ENCODE peak calls at places on chromosomes 13 and 19, in four cellular contexts. S is SK-N-SH, W is GM12878, Q is K562. A is an unnamed sample.

GRCh38 chr19:2274937-2275535 is 6.9 kb downstream of the PEAK3 start:
- DNase-seq in S (peak; percentile 89), W (no peak), Q (peak; percentile 71), A (peak; percentile 84)

GRCh38 chr19:17248011-17248776 is 2.5 kb upstream of the NR2F6 start:
- DNase-seq in S (no peak), W (no peak), Q (no peak), A (peak; percentile 81)

GRCh38 chr13:45296259-45296658 is 44.7 kb downstream of the TPT1 start:
- DNase-seq in S (no peak), W (no peak), Q (no peak), A (no peak)

GRCh38 chr13:109746364-109746763 is 40.0 kb downstream of the IRS2 start:
- DNase-seq in S (no peak), W (no peak), Q (no peak), A (no peak)

GRCh38 chr19:10832659-10833296 is 3.2 kb downstream of the TMED1 start:
- DNase-seq in S (no peak), W (no peak), Q (no peak), A (no peak)

GRCh38 chr19:1279782-1280341 is 4.5 kb downstream of the FAM174C start:
- DNase-seq in S (peak; percentile 91), W (no peak), Q (peak; percentile 92), A (peak; percentile 90)

GRCh38 chr13:32105653-32106313 is 74.2 kb downstream of the FRY start:
- DNase-seq in S (no peak), W (no peak), Q (no peak), A (no peak)

GRCh38 chr13:26952551-26953138 is 192.1 kb upstream of the GPR12 start:
- DNase-seq in S (no peak), W (no peak), Q (no peak), A (no peak)

GRCh38 chr19:13150919-13151604 is 851 bp downstream of the IER2 start:
- DNase-seq in S (no peak), W (no peak), Q (no peak), A (no peak)

GRCh38 chr13:97875911-97876310 is 77.6 kb upstream of the IPO5 start:
- DNase-seq in S (no peak), W (no peak), Q (no peak), A (no peak)

GRCh38 chr13:97879646-97880297 is 73.7 kb upstream of the IPO5 start:
- DNase-seq in S (no peak), W (no peak), Q (no peak), A (no peak)

GRCh38 chr13:97873398-97873797 is 80.1 kb upstream of the IPO5 start:
- DNase-seq in S (no peak), W (no peak), Q (no peak), A (no peak)

GRCh38 chr13:97878421-97879375 is 74.8 kb upstream of the IPO5 start:
- DNase-seq in S (no peak), W (no peak), Q (no peak), A (no peak)

GRCh38 chr13:97875218-97875617 is 78.3 kb upstream of the IPO5 start:
- DNase-seq in S (no peak), W (no peak), Q (no peak), A (no peak)
- TF ChIP-seq USF1 in S (no peak), W (no peak), Q (no peak), A (no peak)

DNA sequence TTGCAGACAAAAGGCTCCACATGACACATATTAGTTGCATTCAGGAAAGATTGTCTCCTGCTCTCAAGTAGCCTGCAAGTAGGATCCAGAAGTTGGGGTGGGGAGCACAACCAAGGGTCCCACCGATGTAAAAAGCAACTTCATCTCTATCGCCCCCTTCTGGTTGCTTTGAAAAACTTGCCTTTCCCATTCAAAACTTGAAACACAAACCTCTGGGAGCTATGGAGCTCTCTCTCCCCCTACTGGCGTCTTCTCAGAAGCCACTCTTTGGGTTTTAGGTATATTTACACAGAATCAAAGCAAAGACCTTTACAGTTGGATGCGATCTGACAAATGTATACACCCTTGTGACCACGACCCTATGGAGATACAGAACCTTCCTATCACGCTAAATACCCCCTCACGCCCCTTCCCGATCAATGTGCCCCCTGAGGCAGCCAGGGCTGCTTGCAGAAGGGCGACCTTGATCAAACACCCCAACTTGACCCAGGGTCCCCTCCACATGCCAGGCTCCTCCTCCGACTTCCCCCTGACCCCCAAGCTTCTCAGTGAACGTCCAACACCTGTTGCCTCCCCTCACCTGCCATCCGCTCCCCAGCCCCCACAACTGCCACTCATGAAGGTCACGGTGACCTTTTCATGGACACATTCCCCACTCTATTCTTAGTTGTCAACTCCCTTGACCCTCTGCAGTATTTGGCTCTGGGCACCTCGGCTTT is 10.1 kb downstream of the NOSIP start:
- DNase-seq in S (peak; percentile 86), W (no peak), Q (peak; percentile 93), A (peak; percentile 62)
- TF ChIP-seq USF1 in S (no peak), W (no peak), Q (no peak), A (no peak)

DNA sequence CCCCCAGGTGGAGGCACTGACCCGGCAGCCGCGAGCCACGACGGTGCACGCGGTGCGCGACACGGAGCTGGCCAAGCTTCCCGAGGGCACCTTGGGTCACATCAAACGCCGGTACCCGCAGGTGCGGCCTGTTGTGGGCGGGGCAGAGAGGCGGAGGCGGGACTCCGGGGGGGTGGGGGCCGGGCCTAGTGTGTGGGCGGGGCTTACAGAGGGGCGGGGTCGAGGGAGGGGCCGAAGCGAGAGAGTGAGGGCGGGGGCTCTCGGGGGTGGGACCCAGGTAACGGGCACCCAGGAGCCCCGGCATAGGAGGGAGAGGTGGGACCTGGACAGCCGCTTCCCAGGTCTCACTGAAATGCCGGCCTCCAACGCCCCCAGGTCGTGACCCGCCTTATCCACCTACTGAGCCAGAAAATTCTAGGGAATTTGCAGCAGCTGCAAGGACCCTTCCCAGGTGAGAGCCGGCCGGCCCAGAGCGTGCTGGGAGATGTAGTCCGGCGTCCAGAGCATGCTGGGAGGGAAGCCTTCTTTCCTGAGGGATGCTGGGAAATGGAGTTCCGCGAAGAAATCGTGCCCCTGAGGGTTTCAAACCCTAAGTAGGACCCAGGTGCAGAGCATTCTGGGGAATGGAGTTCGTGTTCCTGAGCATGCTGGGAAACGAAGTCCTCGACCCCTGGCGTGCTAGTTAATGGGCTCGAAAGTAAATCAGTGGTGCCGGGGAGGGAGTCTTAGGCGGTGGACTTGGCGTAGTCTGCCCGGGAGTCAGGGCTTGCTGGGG is 15.7 kb downstream of the PNPLA6 start:
- DNase-seq in S (peak; percentile 98), W (no peak), Q (peak; percentile 80), A (peak; percentile 95)
- TF ChIP-seq USF1 in S (no peak), W (no peak), Q (no peak), A (no peak)

GRCh38 chr19:40191836-40192646 is 815 bp downstream of the MAP3K10 start:
- DNase-seq in S (peak; percentile 88), W (no peak), Q (peak; percentile 68), A (peak; percentile 81)
- TF ChIP-seq USF1 in S (peak; percentile 7), W (no peak), Q (no peak), A (no peak)

GRCh38 chr13:40340368-40341085 is 325.9 kb downstream of the FOXO1 start:
- DNase-seq in S (no peak), W (no peak), Q (no peak), A (no peak)

GRCh38 chr13:40342461-40342860 is 324.0 kb downstream of the FOXO1 start:
- DNase-seq in S (no peak), W (no peak), Q (no peak), A (no peak)

GRCh38 chr13:40341086-40341471 is 325.4 kb downstream of the FOXO1 start:
- DNase-seq in S (no peak), W (no peak), Q (no peak), A (no peak)

GRCh38 chr13:40342901-40343300 is 323.5 kb downstream of the FOXO1 start:
- DNase-seq in S (no peak), W (no peak), Q (no peak), A (no peak)

DNA sequence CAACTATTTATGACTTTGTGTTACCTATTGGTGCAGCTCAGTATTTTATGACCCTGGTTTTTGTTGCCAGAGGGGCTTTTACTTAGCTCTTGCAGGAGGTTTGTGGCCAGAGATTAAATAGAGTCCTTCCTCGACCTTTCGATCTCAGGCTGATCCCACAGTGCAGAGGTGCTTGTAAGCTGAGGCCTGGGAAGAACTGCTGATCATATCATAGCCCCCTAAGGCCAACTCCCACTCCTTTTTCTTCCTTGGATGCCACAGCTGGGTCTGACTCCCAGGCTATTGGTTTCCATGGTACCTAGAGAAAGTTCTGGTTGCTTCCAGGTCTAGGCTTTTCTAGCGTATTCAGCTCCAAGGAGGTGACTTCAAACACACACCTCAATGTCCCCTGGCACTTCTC is 324.9 kb downstream of the FOXO1 start:
- DNase-seq in S (no peak), W (no peak), Q (no peak), A (no peak)
- TF ChIP-seq USF1 in S (no peak), W (no peak), Q (no peak), A (no peak)

GRCh38 chr19:40416918-40417713 is 3.9 kb upstream of the PRX start:
- DNase-seq in S (no peak), W (no peak), Q (peak; percentile 87), A (no peak)

GRCh38 chr19:40418040-40418439 is 4.9 kb upstream of the PRX start:
- DNase-seq in S (no peak), W (no peak), Q (no peak), A (no peak)

GRCh38 chr19:40414536-40415535 is 1.7 kb upstream of the PRX start:
- DNase-seq in S (peak; percentile 12), W (no peak), Q (no peak), A (no peak)

GRCh38 chr19:40417714-40417996 is 4.5 kb upstream of the PRX start:
- DNase-seq in S (no peak), W (no peak), Q (no peak), A (no peak)

DNA sequence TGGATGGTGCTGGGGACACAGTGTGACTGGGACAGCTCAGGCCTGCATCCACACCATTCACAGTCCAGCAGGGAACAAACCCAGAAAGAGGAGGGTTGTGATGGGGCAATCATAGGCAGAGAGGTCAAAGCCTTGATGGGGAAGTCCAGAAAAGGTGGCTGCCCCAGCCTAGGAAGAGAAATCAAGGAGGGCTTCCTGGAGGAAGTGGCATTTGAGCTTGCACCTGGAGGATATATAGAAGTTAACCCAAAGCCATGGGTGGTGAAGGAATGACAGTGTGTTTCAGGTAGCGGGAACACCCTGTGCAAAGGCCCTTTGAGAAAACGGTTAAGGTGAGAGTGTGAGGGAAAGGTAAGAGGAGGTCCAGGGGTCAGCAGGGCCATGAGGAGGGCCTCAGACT is 2.6 kb upstream of the PRX start:
- DNase-seq in S (no peak), W (no peak), Q (no peak), A (no peak)
- TF ChIP-seq USF1 in S (no peak), W (no peak), Q (no peak), A (no peak)